ENCODE peak calls at places on chromosomes 1 and 21, in nine cellular contexts. I is Kasumi-1; T is HFF-Myc; A is amygdala; N is stimulated activated CD4-positive, alpha-beta T cell treated with anti-CD3 and anti-CD28 coated beads, Interleukin-1b, Interleukin-23, amount 100 ng/mL, for 24 hours; V is M059J; J is NCI-H2107; L is psoas muscle; F is nephron progenitor cell. B is an unnamed sample.

GRCh38 chr1:51636191-51636590 is 19.3 kb downstream of the OSBPL9 start:
- DNase-seq in I (no peak), T (no peak), A (no peak), N (no peak), V (peak), J (no peak), L (no peak), F (no peak), B (no peak)

GRCh38 chr1:93680121-93681094 is 1.2 kb downstream of the BCAR3 start:
- DNase-seq in I (no peak), T (peak), A (peak), N (no peak), V (peak), J (no peak), L (peak), F (peak), B (peak)

GRCh38 chr1:99758073-99758511 is 8.3 kb downstream of the FRRS1 start:
- DNase-seq in I (no peak), T (no peak), A (no peak), N (no peak), V (peak), J (no peak), L (no peak), F (no peak), B (no peak)

GRCh38 chr21:15197696-15198095 is 132.9 kb upstream of the NRIP1 start:
- DNase-seq in I (no peak), T (no peak), A (no peak), N (no peak), V (no peak), J (no peak), L (no peak), F (no peak), B (no peak)

GRCh38 chr1:67642694-67643093 is 42.3 kb upstream of the GADD45A start:
- DNase-seq in I (no peak), T (no peak), A (no peak), N (no peak), V (no peak), J (no peak), L (no peak), F (no peak), B (no peak)

GRCh38 chr1:55483523-55483922 is 268.4 kb upstream of the USP24 start:
- DNase-seq in I (peak), T (no peak), A (no peak), N (no peak), V (no peak), J (no peak), L (no peak), F (no peak), B (no peak)

GRCh38 chr1:24745711-24746582 is 700 bp downstream of the CLIC4 start:
- DNase-seq in I (peak), T (no peak), A (no peak), N (no peak), V (peak), J (no peak), L (peak), F (no peak), B (no peak)

GRCh38 chr1:156194300-156194652 is 372 bp downstream of the SLC25A44 start:
- DNase-seq in I (no peak), T (no peak), A (no peak), N (no peak), V (peak), J (no peak), L (no peak), F (no peak), B (no peak)

GRCh38 chr1:229191066-229191674 is 79.7 kb upstream of the RAB4A start:
- DNase-seq in I (no peak), T (no peak), A (no peak), N (no peak), V (no peak), J (no peak), L (no peak), F (no peak), B (no peak)

GRCh38 chr1:39409055-39409816 is 82.2 kb upstream of the BMP8A start:
- DNase-seq in I (no peak), T (peak), A (peak), N (no peak), V (peak), J (peak), L (peak), F (peak), B (no peak)

GRCh38 chr1:3624194-3625136 is at the start of gene TPRG1L:
- DNase-seq in I (peak), T (peak), A (peak), N (peak), V (peak), J (peak), L (peak), F (peak), B (peak)

GRCh38 chr1:43973981-43974442 is 748 bp upstream of the ATP6V0B start:
- DNase-seq in I (peak), T (no peak), A (no peak), N (no peak), V (peak), J (no peak), L (no peak), F (no peak), B (no peak)

GRCh38 chr1:9859252-9860014 is 35.7 kb upstream of the CLSTN1 start:
- DNase-seq in I (peak), T (no peak), A (no peak), N (no peak), V (no peak), J (no peak), L (no peak), F (no peak), B (no peak)

GRCh38 chr1:225388372-225388771 is 39.5 kb downstream of the LBR start:
- DNase-seq in I (no peak), T (no peak), A (no peak), N (no peak), V (no peak), J (no peak), L (no peak), F (no peak), B (no peak)

GRCh38 chr1:197771904-197772561 is 3.2 kb downstream of the DENND1B start:
- DNase-seq in I (no peak), T (no peak), A (no peak), N (no peak), V (no peak), J (no peak), L (no peak), F (no peak), B (no peak)

GRCh38 chr1:19177811-19178210 is 32.3 kb downstream of the UBR4 start:
- DNase-seq in I (no peak), T (no peak), A (no peak), N (no peak), V (no peak), J (no peak), L (no peak), F (no peak), B (no peak)

GRCh38 chr21:45318556-45319341 is 31.1 kb upstream of the POFUT2 start:
- DNase-seq in I (no peak), T (no peak), A (no peak), N (no peak), V (peak), J (no peak), L (peak), F (peak), B (no peak)

GRCh38 chr1:96722161-96722908 is 751 bp downstream of the PTBP2 start:
- DNase-seq in I (peak), T (no peak), A (peak), N (peak), V (peak), J (no peak), L (peak), F (peak), B (no peak)

GRCh38 chr1:47416319-47417128 is 439 bp downstream of the FOXE3 start:
- DNase-seq in I (no peak), T (no peak), A (no peak), N (no peak), V (no peak), J (no peak), L (no peak), F (peak), B (no peak)

GRCh38 chr21:45516671-45517151 is 25.5 kb downstream of the SLC19A1 start:
- DNase-seq in I (no peak), T (no peak), A (no peak), N (no peak), V (no peak), J (no peak), L (peak), F (no peak), B (no peak)

GRCh38 chr1:170586942-170587593 is 55.1 kb downstream of the GORAB start:
- DNase-seq in I (no peak), T (no peak), A (peak), N (no peak), V (peak), J (no peak), L (no peak), F (no peak), B (no peak)

GRCh38 chr1:228336308-228337030 is 70.2 kb downstream of the TRIM11 start:
- DNase-seq in I (no peak), T (no peak), A (no peak), N (no peak), V (peak), J (no peak), L (peak), F (peak), B (peak)

GRCh38 chr1:207952617-207953542 is 42.0 kb upstream of the CD34 start:
- DNase-seq in I (peak), T (no peak), A (no peak), N (no peak), V (no peak), J (no peak), L (no peak), F (no peak), B (no peak)

GRCh38 chr1:6859415-6860343 is 74.4 kb downstream of the CAMTA1 start:
- DNase-seq in I (no peak), T (peak), A (no peak), N (no peak), V (peak), J (no peak), L (no peak), F (no peak), B (no peak)

GRCh38 chr1:158148458-158148857 is 32.2 kb upstream of the CD1D start:
- DNase-seq in I (peak), T (no peak), A (no peak), N (no peak), V (no peak), J (no peak), L (no peak), F (no peak), B (no peak)

GRCh38 chr1:180173952-180174351 is 19.3 kb downstream of the QSOX1 start:
- DNase-seq in I (no peak), T (no peak), A (peak), N (no peak), V (peak), J (no peak), L (peak), F (no peak), B (no peak)

GRCh38 chr1:33143698-33144097 is 38.1 kb downstream of the TRIM62 start:
- DNase-seq in I (no peak), T (no peak), A (no peak), N (no peak), V (peak), J (no peak), L (no peak), F (no peak), B (no peak)

GRCh38 chr1:184524248-184524647 is 137.4 kb downstream of the C1orf21 start:
- DNase-seq in I (no peak), T (no peak), A (no peak), N (no peak), V (peak), J (no peak), L (no peak), F (no peak), B (no peak)

GRCh38 chr1:8463144-8463927 is 145.4 kb downstream of the SLC45A1 start:
- DNase-seq in I (peak), T (peak), A (no peak), N (no peak), V (peak), J (no peak), L (no peak), F (no peak), B (no peak)

GRCh38 chr1:197692965-197693364 is 82.3 kb downstream of the DENND1B start:
- DNase-seq in I (peak), T (no peak), A (no peak), N (no peak), V (peak), J (no peak), L (no peak), F (no peak), B (no peak)

GRCh38 chr1:222023025-222023424 is 281.1 kb upstream of the DUSP10 start:
- DNase-seq in I (no peak), T (no peak), A (no peak), N (no peak), V (no peak), J (no peak), L (no peak), F (no peak), B (no peak)

GRCh38 chr21:37564341-37564923 is 197.9 kb downstream of the DYRK1A start:
- DNase-seq in I (peak), T (peak), A (peak), N (peak), V (peak), J (peak), L (peak), F (no peak), B (peak)